ENCODE peak calls at places on chromosomes 16 and 17, in six cellular contexts. I is SK-N-SH, B is HCT116, N is K562, V is GM23338, T is HepG2. M is an unnamed sample.

GRCh38 chr17:78986048-78986648 is 6.4 kb upstream of the LGALS3BP start:
- DNase-seq in N (peak), T (peak), I (no peak), B (no peak), V (no peak), M (peak)

GRCh38 chr17:40290629-40291296 is 3.1 kb downstream of the CDC6 start:
- DNase-seq in T (peak), B (peak), N (peak), I (peak), V (peak), M (peak)

GRCh38 chr17:67712375-67712774 is 5.4 kb upstream of the NOL11 start:
- DNase-seq in V (no peak), B (no peak), N (no peak), I (no peak), T (no peak), M (no peak)

GRCh38 chr17:19287651-19288050 is 50.5 kb downstream of the EPN2 start:
- DNase-seq in V (no peak), I (no peak), N (no peak), B (no peak), T (no peak), M (no peak)

GRCh38 chr16:88309905-88310259 is 72.9 kb upstream of the ZNF469 start:
- DNase-seq in I (peak), B (no peak), N (no peak), T (no peak), V (no peak), M (no peak)

GRCh38 chr16:89544113-89544512 is 16.4 kb upstream of the RPL13 start:
- DNase-seq in T (no peak), V (no peak), N (no peak), B (no peak), I (no peak), M (no peak)

GRCh38 chr16:87844809-87845208 is 24.5 kb downstream of the SLC7A5 start:
- DNase-seq in V (no peak), N (no peak), I (no peak), B (no peak), T (no peak), M (no peak)

GRCh38 chr16:1277016-1277944 is 21.4 kb downstream of the TPSD1 start:
- DNase-seq in B (no peak), N (no peak), T (no peak), I (no peak), V (no peak), M (no peak)

GRCh38 chr17:82416771-82417170 is 1.4 kb upstream of the HEXD start:
- DNase-seq in T (no peak), I (no peak), B (no peak), N (no peak), V (no peak), M (no peak)

GRCh38 chr17:82415786-82416185 is 2.4 kb upstream of the HEXD start:
- DNase-seq in B (no peak), I (no peak), N (no peak), V (no peak), T (no peak), M (no peak)

GRCh38 chr17:82416264-82416663 is 1.9 kb upstream of the HEXD start:
- DNase-seq in T (no peak), I (no peak), N (no peak), B (no peak), V (no peak), M (no peak)

GRCh38 chr17:82419471-82419995 is 1.1 kb upstream of the OGFOD3 start:
- DNase-seq in T (no peak), B (no peak), V (no peak), N (no peak), I (no peak), M (no peak)

GRCh38 chr17:82418001-82418986 is at the start of the genes HEXD and OGFOD3:
- DNase-seq in V (peak), N (peak), I (peak), T (peak), B (peak), M (peak)
- TF ChIP-seq POLR2AphosphoS5 in V (peak), N (peak), I (peak), T (peak), B (peak), M (peak)

GRCh38 chr17:72011561-72011960 is 109.3 kb upstream of the SOX9 start:
- DNase-seq in N (no peak), V (no peak), I (no peak), B (no peak), T (no peak), M (no peak)
- TF ChIP-seq REST in N (no peak), V (no peak), I (no peak), B (no peak), T (no peak), M (no peak)

GRCh38 chr17:80187493-80187892 is 17.7 kb downstream of the CARD14 start:
- DNase-seq in N (no peak), B (no peak), V (no peak), T (no peak), I (no peak), M (no peak)
- TF ChIP-seq POLR2AphosphoS5 in N (no peak), B (no peak), V (no peak), T (no peak), I (no peak), M (no peak)

GRCh38 chr17:7633093-7633492 is 3.2 kb downstream of the SHBG start:
- DNase-seq in T (peak), N (no peak), B (no peak), I (no peak), V (peak), M (no peak)

GRCh38 chr17:7631398-7632380 is 1.8 kb downstream of the SHBG start:
- DNase-seq in T (peak), N (no peak), V (no peak), B (no peak), I (peak), M (no peak)

GRCh38 chr17:7629939-7630571 is at the start of gene SHBG:
- DNase-seq in B (no peak), N (no peak), I (no peak), V (no peak), T (no peak), M (no peak)

GRCh38 chr17:7634384-7634783 is 4.4 kb downstream of the SHBG start:
- DNase-seq in V (peak), B (no peak), N (peak), I (peak), T (no peak), M (no peak)

GRCh38 chr17:7632492-7632894 is 2.6 kb downstream of the SHBG start:
- DNase-seq in I (no peak), T (no peak), V (peak), N (peak), B (peak), M (no peak)
- TF ChIP-seq REST in I (no peak), T (no peak), V (no peak), N (no peak), B (no peak), M (no peak)

DNA sequence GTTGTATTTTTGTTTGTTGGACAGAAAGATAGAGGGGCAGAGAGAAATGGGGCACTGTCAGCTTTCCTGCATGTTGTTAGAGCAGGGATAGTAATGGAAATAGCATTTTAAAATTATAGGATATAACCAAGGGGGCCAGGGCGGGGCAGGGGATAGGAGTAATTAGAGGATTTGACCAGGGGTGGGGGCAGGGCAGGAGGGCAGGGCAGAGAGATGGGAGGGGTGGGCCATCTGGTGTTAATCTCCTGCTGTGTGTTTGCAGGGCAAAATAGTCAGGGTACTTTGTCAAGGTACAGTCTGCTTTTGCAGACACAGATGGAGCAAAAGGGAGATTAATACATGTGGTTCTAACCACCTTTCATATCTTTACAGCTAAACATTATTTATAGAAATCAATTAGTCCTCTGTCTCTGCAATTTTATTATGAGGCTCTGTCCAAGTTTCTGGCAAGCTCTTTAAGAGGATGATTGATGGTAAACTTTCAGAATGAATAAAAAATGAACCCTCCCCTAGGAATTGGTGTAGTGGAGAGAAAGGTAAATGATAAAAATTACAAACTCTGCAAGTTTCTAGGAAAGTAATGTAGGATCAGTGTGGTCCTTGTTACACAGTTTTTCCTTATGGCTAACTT is 6.6 kb downstream of the ANKFN1 start:
- DNase-seq in T (no peak), N (no peak), V (peak), B (no peak), I (no peak), M (no peak)
- TF ChIP-seq POLR2AphosphoS5 in T (no peak), N (no peak), V (no peak), B (no peak), I (no peak), M (no peak)

DNA sequence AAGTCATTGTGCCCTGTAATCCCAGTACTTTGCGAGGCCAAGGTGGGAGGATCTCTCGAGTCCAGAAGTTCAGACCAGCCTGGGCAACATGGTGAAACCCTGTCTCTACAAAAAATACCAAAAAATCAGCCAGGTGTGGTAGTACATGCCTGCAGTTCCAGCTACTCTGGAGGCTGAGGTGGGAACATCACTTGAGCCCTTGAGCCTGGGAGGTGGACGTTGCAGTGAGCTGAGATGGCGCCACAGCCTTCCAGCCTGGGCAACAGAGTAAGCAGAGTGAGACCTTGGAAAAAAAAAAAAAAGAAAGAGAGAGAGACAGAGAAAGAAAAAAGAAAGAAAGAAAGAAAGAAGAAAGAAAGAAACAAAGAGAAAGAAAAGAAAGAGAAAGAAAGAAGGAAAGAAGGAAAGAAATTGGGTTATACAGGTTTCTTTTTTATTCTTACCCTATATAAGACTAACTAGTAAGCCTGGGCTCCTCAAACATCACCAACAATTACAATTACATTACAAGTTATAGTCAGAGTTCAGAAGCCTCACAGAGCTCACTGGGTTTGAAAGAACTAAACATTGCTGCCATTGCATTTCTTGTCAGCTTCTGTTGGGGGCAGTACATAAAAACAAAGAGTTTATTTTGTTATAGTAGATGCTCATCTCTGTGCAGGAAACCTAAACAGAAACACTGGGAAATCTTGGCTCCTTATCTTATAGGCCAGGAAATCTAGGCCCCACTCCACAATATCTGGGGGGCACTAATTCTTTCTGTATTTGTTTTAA is 6.7 kb upstream of the ABCA9 start:
- DNase-seq in T (no peak), I (no peak), V (peak), N (peak), B (peak), M (no peak)
- TF ChIP-seq REST in T (no peak), I (no peak), V (no peak), N (no peak), B (no peak), M (no peak)

DNA sequence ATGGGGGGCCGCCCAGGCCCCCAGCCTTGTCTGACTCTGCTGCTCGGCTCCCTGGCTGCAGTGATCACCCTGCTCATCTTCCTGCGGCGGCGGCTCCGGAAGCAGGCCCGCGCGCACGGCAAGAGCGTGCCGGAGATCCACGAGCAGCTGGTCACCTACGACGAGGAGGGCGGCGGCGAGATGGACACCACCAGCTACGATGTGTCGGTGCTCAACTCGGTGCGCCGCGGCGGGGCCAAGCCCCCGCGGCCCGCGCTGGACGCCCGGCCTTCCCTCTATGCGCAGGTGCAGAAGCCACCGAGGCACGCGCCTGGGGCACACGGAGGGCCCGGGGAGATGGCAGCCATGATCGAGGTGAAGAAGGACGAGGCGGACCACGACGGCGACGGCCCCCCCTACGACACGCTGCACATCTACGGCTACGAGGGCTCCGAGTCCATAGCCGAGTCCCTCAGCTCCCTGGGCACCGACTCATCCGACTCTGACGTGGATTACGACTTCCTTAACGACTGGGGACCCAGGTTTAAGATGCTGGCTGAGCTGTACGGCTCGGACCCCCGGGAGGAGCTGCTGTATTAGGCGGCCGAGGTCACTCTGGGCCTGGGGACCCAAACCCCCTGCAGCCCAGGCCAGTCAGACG is 24.4 kb upstream of the BEAN1 start:
- DNase-seq in N (no peak), I (no peak), B (no peak), V (no peak), T (no peak), M (no peak)
- TF ChIP-seq POLR2AphosphoS5 in N (no peak), I (no peak), B (no peak), V (no peak), T (no peak), M (no peak)

DNA sequence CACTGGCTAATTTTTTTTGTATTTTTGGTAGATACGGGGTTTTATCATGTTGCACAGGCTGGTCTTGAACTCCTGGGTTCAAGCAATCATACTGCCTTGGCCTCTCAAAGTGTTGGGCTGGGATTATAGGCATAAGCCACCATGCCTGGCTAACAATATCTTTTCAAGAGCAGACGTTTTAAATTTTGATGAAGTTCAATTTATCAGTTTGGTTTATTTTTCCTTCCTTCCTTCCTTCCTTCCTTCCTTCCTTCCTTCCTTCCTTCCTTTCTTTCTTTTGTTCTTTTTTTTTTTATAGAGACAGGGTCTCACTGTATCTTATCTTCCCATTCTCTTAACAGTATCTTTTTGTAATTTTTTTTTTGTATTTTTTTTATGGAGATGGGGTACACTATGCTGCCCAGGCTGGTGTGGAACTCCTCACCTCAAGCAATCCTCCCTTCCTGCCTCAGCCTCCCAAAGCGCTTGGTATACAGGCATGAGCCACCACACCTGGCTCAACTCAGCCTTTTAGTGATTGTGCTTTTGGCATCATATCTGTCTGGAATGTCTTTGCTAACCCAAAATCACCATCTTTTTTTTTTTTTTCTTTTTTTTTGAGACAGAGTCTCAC is 13.6 kb upstream of the GIP start:
- DNase-seq in I (no peak), B (no peak), T (no peak), N (no peak), V (no peak), M (no peak)
- TF ChIP-seq REST in I (no peak), B (no peak), T (no peak), N (no peak), V (no peak), M (no peak)

DNA sequence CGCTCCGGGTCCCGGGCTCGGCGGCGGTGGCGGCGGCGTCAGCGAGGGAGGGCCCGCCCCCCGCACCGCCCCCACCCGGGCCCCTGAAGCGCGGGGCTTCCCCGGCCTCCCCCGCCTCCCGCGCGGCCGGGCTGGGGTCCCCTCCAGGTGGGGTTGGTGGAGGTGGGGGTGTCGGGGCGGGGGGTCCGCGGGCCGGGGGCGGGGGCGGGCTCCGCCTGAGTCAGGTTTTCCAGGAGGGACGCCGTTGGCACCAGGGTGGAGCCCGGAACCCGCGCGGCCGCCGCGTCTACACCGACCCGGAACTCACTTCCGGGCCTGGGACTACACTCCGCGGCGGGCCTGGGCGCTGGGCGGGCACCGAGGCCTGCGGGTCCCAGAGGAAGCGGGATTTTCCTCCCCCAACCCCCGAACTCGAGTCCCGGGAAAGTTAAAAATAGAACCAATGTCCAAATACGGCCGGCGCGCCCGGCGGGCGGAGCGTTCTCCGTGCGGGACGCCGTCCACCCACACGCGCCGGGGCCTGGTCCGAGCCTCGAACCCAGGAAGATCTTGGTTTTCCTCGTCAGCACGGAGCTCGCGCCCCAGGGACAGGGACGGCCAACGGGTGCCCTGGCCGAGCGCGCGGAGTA is 6.6 kb downstream of the MYO1C start:
- DNase-seq in N (peak), I (peak), T (no peak), V (peak), B (no peak), M (no peak)
- TF ChIP-seq POLR2AphosphoS5 in N (no peak), I (no peak), T (no peak), V (no peak), B (peak), M (no peak)

DNA sequence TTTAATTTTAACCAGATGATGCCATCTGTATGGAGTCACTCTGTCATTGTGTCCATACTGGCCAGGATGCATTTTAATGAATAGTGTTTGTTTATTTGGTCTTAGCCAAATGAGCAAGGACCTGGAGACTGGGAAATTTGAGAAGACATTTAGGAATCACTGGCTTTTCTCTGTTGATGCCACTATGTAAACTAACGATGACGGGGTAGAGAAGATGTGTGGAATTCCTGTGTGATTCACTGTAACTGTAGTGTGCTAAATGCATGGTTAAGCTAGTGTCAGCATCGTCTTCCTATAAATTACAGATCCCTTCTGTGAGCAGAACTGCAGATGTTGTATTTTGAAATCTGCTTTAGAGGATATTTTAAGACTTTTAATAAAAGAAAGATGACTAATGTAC is 66.6 kb downstream of the NOS2 start:
- DNase-seq in N (no peak), V (no peak), T (no peak), I (no peak), B (no peak), M (no peak)
- TF ChIP-seq REST in N (no peak), V (no peak), T (no peak), I (no peak), B (no peak), M (no peak)